ENCODE peak calls at places on chromosomes 12 and 14, in four cellular contexts. S is adipocyte, C is IMR-90, P is astrocyte. T is an unnamed sample.

GRCh38 chr14:100679707-100680438 is 46.8 kb upstream of the DLK1 start:
- DNase-seq in S (peak; percentile 90), C (peak; percentile 73), P (peak; percentile 86), T (no peak)

GRCh38 chr12:3533703-3534386 is 42.8 kb downstream of the PRMT8 start:
- DNase-seq in P (no peak), S (peak; percentile 7), C (no peak), T (peak; percentile 27)

GRCh38 chr12:63042646-63043045 is 107.7 kb upstream of the PPM1H start:
- DNase-seq in S (peak; percentile 46), C (peak; percentile 27), P (peak; percentile 38), T (no peak)

GRCh38 chr12:69329669-69330428 is 18.3 kb upstream of the LYZ start:
- DNase-seq in S (no peak), P (no peak), C (no peak), T (no peak)

GRCh38 chr12:65937181-65937641 is 112.9 kb downstream of the HMGA2 start:
- DNase-seq in C (peak; percentile 35), P (no peak), S (no peak), T (no peak)

GRCh38 chr12:96064966-96065365 is 29.6 kb upstream of the LTA4H start:
- DNase-seq in S (no peak), P (no peak), C (no peak), T (no peak)

GRCh38 chr12:66036317-66036716 is 94.2 kb downstream of the LLPH start:
- DNase-seq in C (peak; percentile 92), P (peak; percentile 98), S (peak; percentile 91), T (peak; percentile 22)

GRCh38 chr14:88933203-88933602 is 108.8 kb downstream of the TTC8 start:
- DNase-seq in P (peak; percentile 3), C (no peak), S (no peak), T (no peak)

GRCh38 chr14:42110167-42110566 is 503.5 kb downstream of the LRFN5 start:
- DNase-seq in C (peak; percentile 71), S (peak; percentile 73), P (peak; percentile 29), T (peak; percentile 63)

GRCh38 chr14:105290598-105291356 is 10.0 kb downstream of the BRF1 start:
- DNase-seq in C (no peak), S (peak; percentile 25), P (no peak), T (no peak)
- H3K9ac ChIP-seq in C (no peak overlapping the region), S (no peak overlapping the region), P (no peak overlapping the region), T (no peak overlapping the region)

GRCh38 chr12:109054520-109054919 is 2.1 kb downstream of the USP30 start:
- DNase-seq in S (no peak), C (no peak), P (no peak), T (no peak)

GRCh38 chr12:109052415-109053323 is at the start of gene USP30:
- DNase-seq in C (peak; percentile 85), P (peak; percentile 77), S (peak; percentile 93), T (peak; percentile 92)

GRCh38 chr12:109056891-109057290 is 4.5 kb downstream of the USP30 start:
- DNase-seq in C (no peak), S (no peak), P (no peak), T (no peak)

GRCh38 chr12:109052097-109052414 is 320 bp upstream of the USP30 start:
- DNase-seq in C (no peak), S (no peak), P (no peak), T (no peak)

GRCh38 chr12:109053382-109054123 is 1.2 kb downstream of the USP30 start:
- DNase-seq in P (no peak), S (peak; percentile 10), C (no peak), T (no peak)
- H3K9ac ChIP-seq in P (peak overlapping the region; percentile 89), S (peak overlapping the region; percentile 96), C (peak overlapping the region; percentile 82), T (peak overlapping the region; percentile 82)

GRCh38 chr14:99333841-99334240 is 61.8 kb upstream of the BCL11B start:
- DNase-seq in P (no peak), S (no peak), C (no peak), T (no peak)
- H3K9ac ChIP-seq in P (no peak overlapping the region), S (no peak overlapping the region), C (no peak overlapping the region), T (no peak overlapping the region)

GRCh38 chr14:87567926-87568325 is 425.1 kb downstream of the GALC start:
- DNase-seq in C (no peak), P (no peak), S (no peak), T (no peak)
- H3K9ac ChIP-seq in C (no peak overlapping the region), P (no peak overlapping the region), S (no peak overlapping the region), T (no peak overlapping the region)

GRCh38 chr12:49806321-49806813 is 21.8 kb downstream of the NCKAP5L start:
- DNase-seq in P (no peak), S (no peak), C (no peak), T (no peak)

GRCh38 chr12:49808686-49809368 is 19.4 kb downstream of the NCKAP5L start:
- DNase-seq in C (peak; percentile 19), P (peak; percentile 18), S (peak; percentile 51), T (peak; percentile 69)

GRCh38 chr12:49809369-49810158 is 18.6 kb downstream of the NCKAP5L start:
- DNase-seq in S (no peak), C (no peak), P (peak; percentile 10), T (peak; percentile 53)

GRCh38 chr12:49806877-49807276 is 21.3 kb downstream of the NCKAP5L start:
- DNase-seq in C (no peak), S (no peak), P (no peak), T (no peak)

GRCh38 chr12:49807991-49808580 is 20.1 kb downstream of the NCKAP5L start:
- DNase-seq in S (no peak), P (no peak), C (no peak), T (no peak)
- H3K9ac ChIP-seq in S (no peak overlapping the region), P (no peak overlapping the region), C (no peak overlapping the region), T (peak overlapping the region; percentile 3)